ENCODE peak calls at places on chromosomes 13 and 19, in five cellular contexts. A is activated T-cell treated with anti-CD3 and anti-CD28 coated beads for 48 hours; K is heart left ventricle; B is kidney epithelial cell; G is stimulated activated CD8-positive, alpha-beta memory T cell treated with anti-CD3 and anti-CD28 coated beads, Interleukin-2, amount 100 ng/mL, for 48 hours. J is an unnamed sample.

GRCh38 chr19:11165486-11166030 is 10.0 kb upstream of the SPC24 start:
- DNase-seq in K (no peak), G (no peak), B (no peak), A (no peak), J (no peak)

GRCh38 chr13:19818223-19818842 is 35.6 kb upstream of the PSPC1 start:
- DNase-seq in A (peak; percentile 37), K (no peak), G (peak; percentile 38), B (no peak), J (peak; percentile 69)

GRCh38 chr19:12792048-12792852 is 964 bp downstream of the JUNB start:
- DNase-seq in G (peak; percentile 59), K (peak; percentile 75), A (peak; percentile 75), B (no peak), J (peak; percentile 91)

GRCh38 chr19:33785795-33786194 is 10.9 kb upstream of the KCTD15 start:
- DNase-seq in K (no peak), G (no peak), A (no peak), B (no peak), J (peak; percentile 78)

GRCh38 chr19:45464274-45464673 is 3.5 kb upstream of the FOSB start:
- DNase-seq in A (no peak), K (no peak), B (no peak), G (no peak), J (no peak)

GRCh38 chr19:310781-311496 is 19.7 kb upstream of the PLPP2 start:
- DNase-seq in K (no peak), B (no peak), G (no peak), A (no peak), J (peak; percentile 81)

GRCh38 chr19:51688665-51689571 is 4.2 kb upstream of the SPACA6 start:
- DNase-seq in K (peak; percentile 96), G (no peak), A (no peak), B (peak; percentile 72), J (peak; percentile 96)

GRCh38 chr19:5432687-5433086 is 22.5 kb upstream of the ZNRF4 start:
- DNase-seq in G (no peak), B (no peak), A (no peak), K (no peak), J (no peak)

GRCh38 chr19:41699231-41699967 is 9.0 kb upstream of the CEACAM5 start:
- DNase-seq in B (no peak), A (no peak), G (no peak), K (no peak), J (no peak)

GRCh38 chr19:56309511-56310185 is 5.0 kb downstream of the ZSCAN5A start:
- DNase-seq in A (peak; percentile 68), K (peak; percentile 57), G (peak; percentile 63), B (no peak), J (peak; percentile 87)

GRCh38 chr19:6126335-6126974 is 9.0 kb upstream of the ACSBG2 start:
- DNase-seq in G (no peak), A (no peak), K (no peak), B (peak; percentile 12), J (peak; percentile 73)

GRCh38 chr19:29666634-29667389 is 1.6 kb downstream of the PLEKHF1 start:
- DNase-seq in K (peak; percentile 82), G (no peak), A (no peak), B (no peak), J (peak; percentile 93)

GRCh38 chr19:1156830-1157615 is 17.0 kb downstream of the SBNO2 start:
- DNase-seq in K (no peak), A (no peak), B (no peak), G (no peak), J (no peak)

GRCh38 chr19:43656436-43656835 is 13.5 kb downstream of the PLAUR start:
- DNase-seq in G (no peak), B (no peak), A (no peak), K (no peak), J (no peak)

GRCh38 chr13:66635526-66635925 is 594.6 kb downstream of the PCDH9 start:
- DNase-seq in A (no peak), K (no peak), G (no peak), B (peak; percentile 96), J (peak; percentile 43)

GRCh38 chr13:106143930-106144709 is 391.3 kb downstream of the EFNB2 start:
- DNase-seq in G (no peak), B (no peak), A (no peak), K (no peak), J (no peak)

GRCh38 chr19:6717036-6717435 is 3.4 kb downstream of the C3 start:
- DNase-seq in G (no peak), B (no peak), A (no peak), K (no peak), J (peak; percentile 68)

GRCh38 chr19:9342610-9343304 is 18.8 kb downstream of the ZNF559 start:
- DNase-seq in B (no peak), K (no peak), A (no peak), G (no peak), J (no peak)

GRCh38 chr19:7500811-7501450 is 12.1 kb upstream of the PEX11G start:
- DNase-seq in A (peak; percentile 66), G (peak; percentile 43), B (no peak), K (no peak), J (peak; percentile 85)

GRCh38 chr19:31448221-31448657 is 99.0 kb upstream of the TSHZ3 start:
- DNase-seq in B (peak; percentile 0), A (no peak), K (peak; percentile 89), G (no peak), J (no peak)

GRCh38 chr13:40963927-40964326 is 55.2 kb downstream of the ELF1 start:
- DNase-seq in A (no peak), K (no peak), G (no peak), B (peak; percentile 60), J (peak; percentile 64)

GRCh38 chr13:48637601-48638000 is 16.1 kb upstream of the CYSLTR2 start:
- DNase-seq in B (no peak), A (no peak), K (no peak), G (no peak), J (no peak)

GRCh38 chr19:11373166-11373884 is 1.1 kb upstream of the SWSAP1 start:
- DNase-seq in A (no peak), G (no peak), K (no peak), B (no peak), J (peak; percentile 37)

GRCh38 chr19:30024091-30024490 is 82.1 kb downstream of the URI1 start:
- DNase-seq in G (no peak), A (no peak), B (no peak), K (no peak), J (no peak)

GRCh38 chr19:40178756-40179155 is 12.5 kb upstream of the MAP3K10 start:
- DNase-seq in K (no peak), B (no peak), G (no peak), A (no peak), J (no peak)

GRCh38 chr19:33205531-33206260 is 11.6 kb downstream of the LRP3 start:
- DNase-seq in K (no peak), G (no peak), B (no peak), A (no peak), J (peak; percentile 80)

GRCh38 chr13:32863596-32863995 is 152.6 kb upstream of the KL start:
- DNase-seq in A (no peak), K (no peak), B (no peak), G (no peak), J (no peak)

GRCh38 chr13:97568850-97569249 is 134.9 kb downstream of the RAP2A start:
- DNase-seq in A (no peak), K (no peak), G (no peak), B (no peak), J (no peak)

J was measured in osteoblast.